ENCODE peak calls at places on chromosomes 11 and 22, in nine cellular contexts. Z is breast epithelium, E is ovary, S is esophagus squamous epithelium, T is IMR-90, H is uterus, O is body of pancreas, N is Peyer's patch, V is heart left ventricle. U is an unnamed sample.
A peak's percentile ranks its signal among the peaks of the same experiment; 100 is the strongest.

GRCh38 chr22:27241430-27242110 is 560.0 kb downstream of the MN1 start:
- DNase-seq in E (peak; percentile 52), T (no peak), Z (no peak), O (peak; percentile 95), N (no peak), S (no peak), H (no peak), V (peak; percentile 41), U (no peak)

GRCh38 chr11:8290122-8290810 is 26.6 kb upstream of the LMO1 start:
- DNase-seq in Z (no peak), E (no peak), H (no peak), T (no peak), O (no peak), V (no peak), S (no peak), N (peak; percentile 14), U (peak; percentile 27)

GRCh38 chr11:116414357-116414756 is 358.4 kb downstream of the BUD13 start:
- DNase-seq in Z (no peak), O (no peak), E (no peak), V (no peak), T (no peak), S (no peak), N (no peak), H (no peak), U (peak; percentile 85)

GRCh38 chr11:61362542-61362875 is 335 bp downstream of the TMEM138 start:
- DNase-seq in H (no peak), Z (no peak), O (peak; percentile 23), S (no peak), N (no peak), V (no peak), E (no peak), T (peak; percentile 65), U (no peak)

GRCh38 chr11:102120437-102120935 is 10.2 kb downstream of the YAP1 start:
- DNase-seq in Z (no peak), S (no peak), N (no peak), H (no peak), O (no peak), E (no peak), V (no peak), T (peak; percentile 39), U (no peak)

GRCh38 chr22:35842954-35843353 is 125.3 kb downstream of the APOL5 start:
- DNase-seq in H (no peak), O (peak; percentile 55), E (no peak), S (no peak), N (peak; percentile 53), Z (no peak), T (peak; percentile 36), V (peak; percentile 36), U (no peak)

GRCh38 chr11:68441466-68442230 is 18.9 kb upstream of the PPP6R3 start:
- DNase-seq in O (no peak), Z (no peak), T (peak; percentile 45), H (no peak), S (no peak), E (no peak), V (no peak), N (no peak), U (no peak)

GRCh38 chr11:75004215-75004614 is 15.5 kb downstream of the NEU3 start:
- DNase-seq in S (no peak), V (no peak), N (no peak), E (no peak), H (no peak), T (no peak), Z (no peak), O (no peak), U (no peak)

GRCh38 chr22:41410311-41410751 is 28.6 kb downstream of the TEF start:
- DNase-seq in H (no peak), T (no peak), V (peak; percentile 91), E (no peak), Z (no peak), O (peak; percentile 73), N (no peak), S (no peak), U (peak; percentile 88)

GRCh38 chr22:44884968-44885805 is 124.6 kb downstream of the PHF21B start:
- DNase-seq in S (no peak), H (no peak), Z (peak; percentile 52), O (no peak), N (no peak), V (no peak), E (no peak), T (no peak), U (peak; percentile 47)

GRCh38 chr11:726278-726915 is 20.4 kb downstream of the EPS8L2 start:
- DNase-seq in O (peak; percentile 89), H (peak; percentile 55), N (peak; percentile 85), S (no peak), T (peak; percentile 26), V (no peak), Z (peak; percentile 88), E (peak; percentile 54), U (peak; percentile 80)

GRCh38 chr11:65060913-65061408 is 2.6 kb upstream of the NAALADL1 start:
- DNase-seq in S (no peak), H (no peak), E (no peak), T (no peak), V (no peak), Z (no peak), O (no peak), N (no peak), U (no peak)

GRCh38 chr11:35116762-35117588 is 22.0 kb upstream of the CD44 start:
- DNase-seq in O (peak; percentile 90), V (peak; percentile 40), Z (no peak), S (no peak), H (peak; percentile 64), T (peak; percentile 55), E (no peak), N (no peak), U (no peak)

GRCh38 chr11:5983443-5983842 is 3.3 kb downstream of the OR52L1 start:
- DNase-seq in H (no peak), Z (no peak), S (no peak), T (no peak), N (no peak), E (no peak), V (no peak), O (no peak), U (no peak)
- TF ChIP-seq POLR2A in H (no peak), Z (no peak), S (no peak), T (no peak), N (no peak), E (no peak), V (no peak), O (no peak), U (no peak)

GRCh38 chr11:87198266-87198881 is 160.6 kb downstream of the TMEM135 start:
- DNase-seq in T (peak; percentile 8), H (no peak), Z (no peak), O (no peak), S (no peak), V (no peak), N (no peak), E (no peak), U (no peak)
- H3K27ac ChIP-seq in T (no peak overlapping the region), H (no peak overlapping the region), Z (no peak overlapping the region), O (no peak overlapping the region), S (no peak overlapping the region), V (no peak overlapping the region), N (no peak overlapping the region), E (no peak overlapping the region), U (no peak overlapping the region)

DNA sequence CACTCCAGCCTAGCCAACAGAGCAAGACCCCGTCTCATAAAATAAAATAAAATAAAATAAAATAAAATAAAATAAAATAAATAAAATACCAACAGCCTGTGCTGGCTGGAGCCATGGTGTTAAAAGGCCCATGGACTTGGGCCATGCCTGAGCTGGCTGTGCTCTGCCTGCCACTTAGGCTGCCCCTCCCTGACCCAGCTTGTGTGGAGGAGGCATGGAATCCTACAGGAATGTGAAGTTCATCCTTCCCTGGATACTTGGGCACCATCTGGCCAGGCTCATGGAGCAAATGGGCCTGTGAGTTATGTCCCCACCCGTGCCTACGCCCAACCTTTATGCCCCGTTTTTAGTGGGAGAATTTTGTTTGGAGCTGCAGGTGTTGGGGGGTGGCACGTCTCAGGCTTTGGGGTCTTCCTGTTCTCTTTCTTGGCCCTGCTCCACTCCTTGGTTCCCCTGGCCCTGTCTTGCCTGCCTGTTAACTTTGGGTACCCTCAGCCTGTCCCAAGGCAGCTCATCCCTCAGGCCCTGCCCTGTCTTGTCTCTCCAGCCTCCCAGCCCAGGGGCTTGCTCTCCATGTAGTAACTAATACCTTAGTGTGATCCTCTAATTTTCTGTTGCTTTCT is 51.3 kb downstream of the BCR start:
- DNase-seq in O (no peak), H (no peak), E (no peak), S (no peak), T (no peak), V (no peak), N (no peak), Z (no peak), U (no peak)
- H3K4me1 ChIP-seq in O (peaks cover 12% of the 10 kb centered on the region), H (no peaks in the 10 kb centered on the region), E (no peaks in the 10 kb centered on the region), S (peaks cover 28% of the 10 kb centered on the region), T (peaks cover 11% of the 10 kb centered on the region), V (peaks cover 45% of the 10 kb centered on the region), N (peaks cover 10% of the 10 kb centered on the region), Z (no peaks in the 10 kb centered on the region), U (peaks cover 33% of the 10 kb centered on the region)

DNA sequence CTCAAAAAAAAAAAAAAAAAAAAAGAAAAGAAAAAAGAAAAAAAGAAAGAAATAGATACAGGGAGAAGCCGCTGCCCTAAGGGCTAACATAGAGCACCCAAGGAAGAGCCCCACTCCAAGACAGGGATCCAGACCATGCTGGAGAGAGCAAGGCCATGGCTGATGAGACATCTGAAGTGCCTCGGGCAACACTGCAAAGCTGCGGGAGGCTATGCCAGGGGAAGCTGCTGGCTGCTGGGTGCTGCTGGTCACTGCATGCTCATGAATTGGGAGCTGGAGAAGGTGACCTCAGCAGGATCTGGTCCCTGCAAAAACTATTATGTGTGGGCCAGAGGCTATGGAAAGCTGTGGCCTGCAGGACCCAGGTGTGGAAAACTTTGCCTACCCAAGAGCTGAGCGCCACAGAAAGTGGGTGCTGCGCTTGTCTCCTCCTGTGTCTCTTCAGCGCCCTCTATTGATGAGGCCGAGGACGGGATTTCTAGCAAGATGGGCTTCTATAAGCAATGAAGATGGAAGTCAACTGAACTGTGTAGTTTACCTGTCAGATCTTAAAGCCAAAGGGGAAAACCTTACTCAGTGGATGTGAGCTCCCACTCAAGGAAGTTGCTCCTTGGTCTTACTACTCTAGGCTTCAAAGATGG is 17.3 kb upstream of the SLC29A2 start:
- DNase-seq in H (no peak), V (peak; percentile 65), O (peak; percentile 89), N (peak; percentile 92), E (peak; percentile 36), S (no peak), Z (no peak), T (peak; percentile 73), U (peak; percentile 79)
- TF ChIP-seq POLR2A in H (no peak), V (no peak), O (no peak), N (no peak), E (no peak), S (no peak), Z (no peak), T (no peak), U (no peak)